ENCODE peak calls at places on chromosomes 5 and 9, in six cellular contexts. C is CD4-positive, alpha-beta T cell; D is fibroblast of villous mesenchyme; O is psoas muscle; G is left lung; F is GM10248. Z is an unnamed sample.

GRCh38 chr5:28729067-28729466 is 1690.7 kb upstream of the CDH9 start:
- DNase-seq in C (no peak), D (no peak), O (no peak), G (no peak), F (no peak), Z (no peak)

GRCh38 chr9:129697956-129698757 is 32.7 kb downstream of the PRRX2 start:
- DNase-seq in C (no peak), D (peak; percentile 56), O (peak; percentile 81), G (no peak), F (no peak), Z (no peak)

GRCh38 chr5:149048806-149049205 is 14.1 kb downstream of the SH3TC2 start:
- DNase-seq in C (no peak), D (no peak), O (no peak), G (no peak), F (no peak), Z (no peak)

GRCh38 chr5:106940986-106941385 is 729.8 kb downstream of the EFNA5 start:
- DNase-seq in C (no peak), D (no peak), O (no peak), G (no peak), F (no peak), Z (no peak)

GRCh38 chr9:3446313-3446712 is 79.5 kb downstream of the RFX3 start:
- DNase-seq in C (no peak), D (peak; percentile 56), O (no peak), G (no peak), F (no peak), Z (no peak)

GRCh38 chr5:117299940-117300339 is 725.3 kb upstream of the SEMA6A start:
- DNase-seq in C (no peak), D (no peak), O (no peak), G (no peak), F (no peak), Z (no peak)

GRCh38 chr9:128056887-128057723 is 10.0 kb downstream of the NAIF1 start:
- DNase-seq in C (no peak), D (peak; percentile 78), O (no peak), G (no peak), F (no peak), Z (no peak)

GRCh38 chr5:76074487-76074886 is 8.7 kb upstream of the SV2C start:
- DNase-seq in C (peak; percentile 9), D (no peak), O (no peak), G (no peak), F (peak; percentile 34), Z (no peak)

GRCh38 chr9:138022756-138023393 is 145.3 kb downstream of the CACNA1B start:
- DNase-seq in C (no peak), D (no peak), O (no peak), G (peak; percentile 52), F (no peak), Z (no peak)

GRCh38 chr5:1298067-1298551 is 3.2 kb upstream of the TERT start:
- DNase-seq in C (no peak), D (no peak), O (no peak), G (peak; percentile 62), F (no peak), Z (no peak)

GRCh38 chr5:151298063-151298462 is 5.5 kb downstream of the SLC36A3 start:
- DNase-seq in C (no peak), D (peak; percentile 42), O (no peak), G (no peak), F (no peak), Z (no peak)

GRCh38 chr5:90813392-90813791 is 254.8 kb downstream of the ADGRV1 start:
- DNase-seq in C (no peak), D (no peak), O (no peak), G (no peak), F (no peak), Z (no peak)

GRCh38 chr5:123951204-123951977 is 439.4 kb downstream of the CSNK1G3 start:
- DNase-seq in C (no peak), D (peak; percentile 90), O (no peak), G (no peak), F (no peak), Z (no peak)

GRCh38 chr9:126443144-126443543 is 116.5 kb downstream of the MVB12B start:
- DNase-seq in C (no peak), D (no peak), O (no peak), G (no peak), F (no peak), Z (no peak)

GRCh38 chr9:20023237-20023928 is 234.5 kb upstream of the SLC24A2 start:
- DNase-seq in C (no peak), D (no peak), O (no peak), G (no peak), F (no peak), Z (no peak)

GRCh38 chr9:111350556-111350955 is 20.5 kb upstream of the OR2K2 start:
- DNase-seq in C (no peak), D (no peak), O (no peak), G (no peak), F (no peak), Z (no peak)

GRCh38 chr5:168793844-168794837 is 215.0 kb upstream of the PANK3 start:
- DNase-seq in C (no peak), D (peak; percentile 38), O (no peak), G (no peak), F (no peak), Z (no peak)

GRCh38 chr9:34177906-34178697 is 741 bp upstream of the UBAP1 start:
- DNase-seq in C (no peak), D (no peak), O (no peak), G (no peak), F (no peak), Z (no peak)

GRCh38 chr5:149488645-149489306 is 62.5 kb downstream of the CSNK1A1 start:
- DNase-seq in C (no peak), D (peak; percentile 49), O (no peak), G (no peak), F (no peak), Z (no peak)

GRCh38 chr9:137368431-137369110 is 54.4 kb downstream of the EXD3 start:
- DNase-seq in C (no peak), D (no peak), O (no peak), G (no peak), F (no peak), Z (no peak)

GRCh38 chr9:32992596-32993238 is 8.7 kb downstream of the APTX start:
- DNase-seq in C (no peak), D (peak; percentile 56), O (no peak), G (no peak), F (no peak), Z (no peak)

GRCh38 chr9:121744687-121745395 is 93.4 kb downstream of the DAB2IP start:
- DNase-seq in C (no peak), D (no peak), O (no peak), G (no peak), F (no peak), Z (no peak)

GRCh38 chr9:121745396-121745695 is 93.9 kb downstream of the DAB2IP start:
- DNase-seq in C (no peak), D (no peak), O (no peak), G (no peak), F (no peak), Z (no peak)

GRCh38 chr9:121742923-121743322 is 91.5 kb downstream of the DAB2IP start:
- DNase-seq in C (no peak), D (no peak), O (no peak), G (no peak), F (no peak), Z (no peak)

GRCh38 chr9:121743441-121744001 is 92.1 kb downstream of the DAB2IP start:
- DNase-seq in C (no peak), D (peak; percentile 92), O (peak; percentile 87), G (peak; percentile 91), F (no peak), Z (no peak)

GRCh38 chr9:121744002-121744686 is 92.7 kb downstream of the DAB2IP start:
- DNase-seq in C (no peak), D (peak; percentile 64), O (peak; percentile 65), G (no peak), F (peak; percentile 67), Z (no peak)
- TF ChIP-seq CTCF in C (no peak), D (peak; percentile 58), O (peak; percentile 60), G (peak; percentile 35), F (peak; percentile 65), Z (no peak)

GRCh38 chr9:70137577-70137976 is 93.9 kb downstream of the MAMDC2 start:
- DNase-seq in C (no peak), D (no peak), O (no peak), G (no peak), F (no peak), Z (no peak)

GRCh38 chr9:70133253-70134208 is 89.9 kb downstream of the MAMDC2 start:
- DNase-seq in C (no peak), D (peak; percentile 56), O (no peak), G (no peak), F (no peak), Z (no peak)

GRCh38 chr9:70136632-70137031 is 93.0 kb downstream of the MAMDC2 start:
- DNase-seq in C (no peak), D (peak; percentile 77), O (no peak), G (no peak), F (no peak), Z (no peak)

GRCh38 chr9:70134360-70134759 is 90.7 kb downstream of the MAMDC2 start:
- DNase-seq in C (no peak), D (no peak), O (no peak), G (no peak), F (no peak), Z (no peak)

DNA sequence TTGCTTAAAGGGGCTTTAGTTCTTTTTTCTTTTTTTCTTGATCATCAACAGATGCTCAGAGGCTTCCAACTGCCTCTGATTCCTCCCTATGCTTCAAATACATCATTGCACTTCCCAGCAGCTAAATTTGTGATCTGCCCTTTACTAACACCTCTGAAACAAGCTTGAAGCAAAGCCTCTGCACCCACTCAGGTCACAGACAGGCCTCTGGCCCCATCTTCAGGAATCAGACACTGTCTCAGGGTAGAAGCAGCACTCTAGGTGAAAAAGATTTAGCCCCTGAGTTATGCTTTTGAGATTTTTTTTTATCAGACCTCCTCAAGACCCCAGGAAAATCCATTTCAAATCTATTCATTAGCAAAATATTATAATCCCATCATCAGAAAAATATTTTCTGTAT is 91.5 kb downstream of the MAMDC2 start:
- DNase-seq in C (no peak), D (no peak), O (no peak), G (no peak), F (no peak), Z (no peak)
- TF ChIP-seq CTCF in C (no peak), D (no peak), O (peak; percentile 9), G (no peak), F (no peak), Z (no peak)

DNA sequence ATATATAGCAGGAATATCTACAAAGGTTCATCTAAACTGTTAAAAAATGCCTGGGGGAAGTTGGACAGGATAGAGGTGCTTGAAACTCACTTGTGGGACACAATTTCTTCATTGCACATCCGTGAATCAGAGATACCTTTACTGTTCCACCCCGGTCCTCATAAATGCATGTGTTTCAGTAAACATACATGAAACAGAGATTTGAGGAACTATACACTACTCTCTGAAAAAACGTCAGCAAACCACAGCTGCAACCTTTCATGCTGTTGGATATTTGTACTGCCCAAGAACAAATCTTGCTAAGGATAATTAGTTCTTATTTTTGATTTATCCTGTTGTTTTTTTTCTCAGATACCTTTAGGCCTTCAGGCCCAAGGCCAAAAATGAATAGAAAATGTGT is 337.3 kb downstream of the KDM4C start:
- DNase-seq in C (no peak), D (no peak), O (no peak), G (no peak), F (peak; percentile 14), Z (no peak)
- TF ChIP-seq CTCF in C (no peak), D (no peak), O (no peak), G (no peak), F (no peak), Z (no peak)

DNA sequence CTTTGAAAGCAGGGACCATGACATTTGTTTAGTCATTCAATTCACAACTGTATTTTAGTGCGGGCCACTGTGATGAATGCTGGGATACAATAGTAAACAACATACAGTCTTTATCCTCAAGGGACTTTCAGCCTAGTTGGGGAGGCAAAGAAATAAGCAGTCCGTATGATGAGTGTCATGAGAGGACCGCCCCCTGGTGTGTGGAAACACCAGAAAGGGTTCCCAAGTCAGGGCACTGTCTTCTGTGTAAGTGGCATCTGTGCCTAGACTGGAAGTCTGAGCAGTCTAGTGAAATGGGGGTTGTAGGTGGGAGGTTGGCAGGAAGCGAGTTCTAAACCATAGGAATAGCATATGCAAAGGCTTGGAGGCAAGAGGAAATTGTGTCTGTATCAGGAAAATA is 6.8 kb downstream of the C9orf43 start:
- DNase-seq in C (no peak), D (no peak), O (no peak), G (no peak), F (no peak), Z (no peak)
- TF ChIP-seq CTCF in C (peak; percentile 9), D (peak; percentile 8), O (no peak), G (no peak), F (no peak), Z (no peak)

Z was measured in mesothelial cell of epicardium.